ENCODE peak calls at places on chromosomes 13 and 19, in seven cellular contexts. X, F, P, V, T, K and C are unnamed samples.

GRCh38 chr13:50676602-50677001 is 166.9 kb downstream of the DLEU7 start:
- DNase-seq in V (peak; percentile 46), P (no peak), F (no peak), K (no peak), X (no peak), T (peak; percentile 89), C (no peak)

GRCh38 chr13:47478985-47479384 is 522.1 kb downstream of the SUCLA2 start:
- DNase-seq in X (no peak), K (peak; percentile 30), T (no peak), P (no peak), F (peak; percentile 18), V (peak; percentile 24), C (no peak)

GRCh38 chr13:25819856-25820530 is 231.8 kb downstream of the SHISA2 start:
- DNase-seq in X (peak; percentile 26), T (no peak), V (no peak), K (no peak), F (peak; percentile 28), P (no peak), C (peak; percentile 73)

GRCh38 chr13:47908200-47908902 is 92.7 kb downstream of the SUCLA2 start:
- DNase-seq in V (peak; percentile 26), X (no peak), T (peak; percentile 80), P (no peak), F (no peak), K (no peak), C (no peak)

GRCh38 chr19:4581381-4582111 is 22.1 kb upstream of the SEMA6B start:
- DNase-seq in T (no peak), P (peak; percentile 64), V (peak; percentile 67), K (no peak), F (no peak), X (no peak), C (no peak)

GRCh38 chr13:51801631-51802099 is 2.3 kb downstream of the DHRS12 start:
- DNase-seq in T (no peak), K (no peak), F (peak; percentile 93), X (peak; percentile 91), V (no peak), P (peak; percentile 34), C (no peak)

GRCh38 chr19:20162821-20163220 is 4.2 kb upstream of the ZNF486 start:
- DNase-seq in F (peak; percentile 12), K (no peak), P (no peak), X (no peak), T (no peak), V (no peak), C (no peak)

GRCh38 chr13:102597029-102598015 is 536 bp downstream of the TPP2 start:
- DNase-seq in F (peak; percentile 14), K (peak; percentile 18), V (peak; percentile 24), P (peak; percentile 76), X (no peak), T (peak; percentile 45), C (peak; percentile 47)

GRCh38 chr19:3618144-3618810 is 8.3 kb downstream of the CACTIN start:
- DNase-seq in F (peak; percentile 62), K (no peak), T (no peak), X (peak; percentile 47), V (peak; percentile 60), P (no peak), C (no peak)

GRCh38 chr19:12938536-12939291 is at the start of gene CALR:
- DNase-seq in T (no peak), X (no peak), P (no peak), F (peak; percentile 35), K (no peak), V (peak; percentile 33), C (no peak)

GRCh38 chr13:28268800-28269223 is 130.5 kb downstream of the PAN3 start:
- DNase-seq in P (no peak), X (no peak), K (no peak), F (no peak), T (no peak), V (no peak), C (no peak)

GRCh38 chr19:45976180-45976579 is 2.5 kb upstream of the NOVA2 start:
- DNase-seq in T (no peak), F (no peak), X (peak; percentile 83), V (peak; percentile 33), P (peak; percentile 31), K (no peak), C (no peak)

GRCh38 chr13:60426075-60426474 is 29.1 kb downstream of the TDRD3 start:
- DNase-seq in T (no peak), K (no peak), F (no peak), V (no peak), X (no peak), P (no peak), C (no peak)

GRCh38 chr19:13796301-13797057 is 1.2 kb downstream of the ZSWIM4 start:
- DNase-seq in V (peak; percentile 95), K (peak; percentile 86), X (no peak), P (no peak), F (peak; percentile 64), T (peak; percentile 95), C (peak; percentile 16)